ENCODE peak calls at places on chromosomes 2 and 18, in five cellular contexts. One of them, this sample, is unnamed.
A peak's percentile ranks its signal among the peaks of the same experiment; 100 is the strongest.

GRCh38 chr2:240839152-240840143 is 19.4 kb upstream of the KIF1A start:
- ATAC-seq in T-helper 17 cell: no peak
- ATAC-seq in activated CD8-positive, alpha-beta T cell treated with anti-CD3 and anti-CD28 coated beads, Interleukin-2, amount 10 ng/mL, durations not matched to agents 7 days and 5 days: no peak
- ATAC-seq in foreskin keratinocyte: no peak
- ATAC-seq in Panc1: peak; percentile 15
- ATAC-seq in this sample: no peak

GRCh38 chr2:36173760-36174362 is 181.7 kb upstream of the CRIM1 start:
- ATAC-seq in T-helper 17 cell: no peak
- ATAC-seq in foreskin keratinocyte: peak; percentile 50
- ATAC-seq in Panc1: peak; percentile 82
- ATAC-seq in activated CD8-positive, alpha-beta T cell treated with anti-CD3 and anti-CD28 coated beads, Interleukin-2, amount 10 ng/mL, durations not matched to agents 7 days and 5 days: no peak
- ATAC-seq in this sample: no peak

GRCh38 chr2:26300234-26300641 is 45.7 kb upstream of the SELENOI start:
- ATAC-seq in Panc1: no peak
- ATAC-seq in foreskin keratinocyte: peak; percentile 51
- ATAC-seq in activated CD8-positive, alpha-beta T cell treated with anti-CD3 and anti-CD28 coated beads, Interleukin-2, amount 10 ng/mL, durations not matched to agents 7 days and 5 days: peak; percentile 15
- ATAC-seq in T-helper 17 cell: peak; percentile 57
- ATAC-seq in this sample: no peak

GRCh38 chr2:111675419-111676194 is 208.4 kb downstream of the ANAPC1 start:
- ATAC-seq in T-helper 17 cell: no peak
- ATAC-seq in foreskin keratinocyte: no peak
- ATAC-seq in activated CD8-positive, alpha-beta T cell treated with anti-CD3 and anti-CD28 coated beads, Interleukin-2, amount 10 ng/mL, durations not matched to agents 7 days and 5 days: no peak
- ATAC-seq in Panc1: no peak
- ATAC-seq in this sample: no peak

GRCh38 chr18:34990571-34990970 is 50.6 kb upstream of the MAPRE2 start:
- ATAC-seq in foreskin keratinocyte: peak; percentile 11
- ATAC-seq in T-helper 17 cell: no peak
- ATAC-seq in Panc1: no peak
- ATAC-seq in activated CD8-positive, alpha-beta T cell treated with anti-CD3 and anti-CD28 coated beads, Interleukin-2, amount 10 ng/mL, durations not matched to agents 7 days and 5 days: no peak
- ATAC-seq in this sample: peak; percentile 82

GRCh38 chr2:224934542-224935188 is 107.6 kb downstream of the DOCK10 start:
- ATAC-seq in Panc1: no peak
- ATAC-seq in T-helper 17 cell: no peak
- ATAC-seq in foreskin keratinocyte: no peak
- ATAC-seq in activated CD8-positive, alpha-beta T cell treated with anti-CD3 and anti-CD28 coated beads, Interleukin-2, amount 10 ng/mL, durations not matched to agents 7 days and 5 days: no peak
- ATAC-seq in this sample: no peak

GRCh38 chr2:176534798-176535479 is 265.7 kb downstream of the MTX2 start:
- ATAC-seq in foreskin keratinocyte: peak; percentile 72
- ATAC-seq in T-helper 17 cell: no peak
- ATAC-seq in Panc1: no peak
- ATAC-seq in activated CD8-positive, alpha-beta T cell treated with anti-CD3 and anti-CD28 coated beads, Interleukin-2, amount 10 ng/mL, durations not matched to agents 7 days and 5 days: no peak
- ATAC-seq in this sample: no peak

GRCh38 chr18:63409301-63409700 is 13.0 kb downstream of the VPS4B start:
- ATAC-seq in activated CD8-positive, alpha-beta T cell treated with anti-CD3 and anti-CD28 coated beads, Interleukin-2, amount 10 ng/mL, durations not matched to agents 7 days and 5 days: peak; percentile 47
- ATAC-seq in foreskin keratinocyte: peak; percentile 34
- ATAC-seq in T-helper 17 cell: peak; percentile 57
- ATAC-seq in Panc1: no peak
- ATAC-seq in this sample: no peak

GRCh38 chr2:231541605-231542509 is 11.6 kb upstream of the NMUR1 start:
- ATAC-seq in T-helper 17 cell: no peak
- ATAC-seq in activated CD8-positive, alpha-beta T cell treated with anti-CD3 and anti-CD28 coated beads, Interleukin-2, amount 10 ng/mL, durations not matched to agents 7 days and 5 days: no peak
- ATAC-seq in Panc1: no peak
- ATAC-seq in foreskin keratinocyte: no peak
- ATAC-seq in this sample: no peak

GRCh38 chr2:46521215-46521683 is 41.9 kb downstream of the TMEM247 start:
- ATAC-seq in foreskin keratinocyte: no peak
- ATAC-seq in T-helper 17 cell: peak; percentile 40
- ATAC-seq in activated CD8-positive, alpha-beta T cell treated with anti-CD3 and anti-CD28 coated beads, Interleukin-2, amount 10 ng/mL, durations not matched to agents 7 days and 5 days: no peak
- ATAC-seq in Panc1: no peak
- ATAC-seq in this sample: no peak

GRCh38 chr2:188852752-188853151 is 121.4 kb upstream of the COL3A1 start:
- ATAC-seq in activated CD8-positive, alpha-beta T cell treated with anti-CD3 and anti-CD28 coated beads, Interleukin-2, amount 10 ng/mL, durations not matched to agents 7 days and 5 days: no peak
- ATAC-seq in T-helper 17 cell: no peak
- ATAC-seq in Panc1: no peak
- ATAC-seq in foreskin keratinocyte: no peak
- ATAC-seq in this sample: peak; percentile 14

GRCh38 chr2:65639156-65639876 is 206.9 kb upstream of the SPRED2 start:
- ATAC-seq in foreskin keratinocyte: peak; percentile 41
- ATAC-seq in Panc1: peak; percentile 28
- ATAC-seq in T-helper 17 cell: no peak
- ATAC-seq in activated CD8-positive, alpha-beta T cell treated with anti-CD3 and anti-CD28 coated beads, Interleukin-2, amount 10 ng/mL, durations not matched to agents 7 days and 5 days: no peak
- ATAC-seq in this sample: peak; percentile 56

GRCh38 chr2:178280261-178280852 is 86.0 kb downstream of the OSBPL6 start:
- ATAC-seq in Panc1: peak; percentile 42
- ATAC-seq in activated CD8-positive, alpha-beta T cell treated with anti-CD3 and anti-CD28 coated beads, Interleukin-2, amount 10 ng/mL, durations not matched to agents 7 days and 5 days: peak; percentile 55
- ATAC-seq in T-helper 17 cell: peak; percentile 70
- ATAC-seq in foreskin keratinocyte: peak; percentile 37
- ATAC-seq in this sample: peak; percentile 50

GRCh38 chr2:112048887-112049286 is 6.2 kb upstream of the TMEM87B start:
- ATAC-seq in activated CD8-positive, alpha-beta T cell treated with anti-CD3 and anti-CD28 coated beads, Interleukin-2, amount 10 ng/mL, durations not matched to agents 7 days and 5 days: peak; percentile 61
- ATAC-seq in foreskin keratinocyte: no peak
- ATAC-seq in T-helper 17 cell: peak; percentile 86
- ATAC-seq in Panc1: peak; percentile 71
- ATAC-seq in this sample: peak; percentile 90

GRCh38 chr18:63111549-63112402 is 207.8 kb downstream of the BCL2 start:
- ATAC-seq in Panc1: no peak
- ATAC-seq in activated CD8-positive, alpha-beta T cell treated with anti-CD3 and anti-CD28 coated beads, Interleukin-2, amount 10 ng/mL, durations not matched to agents 7 days and 5 days: peak; percentile 31
- ATAC-seq in foreskin keratinocyte: no peak
- ATAC-seq in T-helper 17 cell: no peak
- ATAC-seq in this sample: peak; percentile 28

GRCh38 chr2:215486973-215487372 is 51.1 kb upstream of the FN1 start:
- ATAC-seq in Panc1: no peak
- ATAC-seq in T-helper 17 cell: no peak
- ATAC-seq in foreskin keratinocyte: peak; percentile 78
- ATAC-seq in activated CD8-positive, alpha-beta T cell treated with anti-CD3 and anti-CD28 coated beads, Interleukin-2, amount 10 ng/mL, durations not matched to agents 7 days and 5 days: no peak
- ATAC-seq in this sample: no peak

GRCh38 chr2:184765048-184765881 is 166.9 kb downstream of the ZNF804A start:
- ATAC-seq in foreskin keratinocyte: no peak
- ATAC-seq in activated CD8-positive, alpha-beta T cell treated with anti-CD3 and anti-CD28 coated beads, Interleukin-2, amount 10 ng/mL, durations not matched to agents 7 days and 5 days: no peak
- ATAC-seq in T-helper 17 cell: no peak
- ATAC-seq in Panc1: no peak
- ATAC-seq in this sample: peak; percentile 34

GRCh38 chr2:193891021-193891420 is 1696.3 kb upstream of the TMEFF2 start:
- ATAC-seq in activated CD8-positive, alpha-beta T cell treated with anti-CD3 and anti-CD28 coated beads, Interleukin-2, amount 10 ng/mL, durations not matched to agents 7 days and 5 days: no peak
- ATAC-seq in Panc1: no peak
- ATAC-seq in foreskin keratinocyte: no peak
- ATAC-seq in T-helper 17 cell: no peak
- ATAC-seq in this sample: no peak

GRCh38 chr2:237072067-237072931 is 13.4 kb upstream of the COPS8 start:
- ATAC-seq in activated CD8-positive, alpha-beta T cell treated with anti-CD3 and anti-CD28 coated beads, Interleukin-2, amount 10 ng/mL, durations not matched to agents 7 days and 5 days: no peak
- ATAC-seq in T-helper 17 cell: peak; percentile 57
- ATAC-seq in foreskin keratinocyte: peak; percentile 59
- ATAC-seq in Panc1: peak; percentile 70
- ATAC-seq in this sample: peak; percentile 88

GRCh38 chr2:158507141-158507540 is 50.4 kb downstream of the PKP4 start:
- ATAC-seq in activated CD8-positive, alpha-beta T cell treated with anti-CD3 and anti-CD28 coated beads, Interleukin-2, amount 10 ng/mL, durations not matched to agents 7 days and 5 days: no peak
- ATAC-seq in Panc1: no peak
- ATAC-seq in T-helper 17 cell: no peak
- ATAC-seq in foreskin keratinocyte: peak; percentile 41
- ATAC-seq in this sample: no peak

GRCh38 chr2:96870631-96871255 is 863 bp upstream of the SEMA4C start:
- ATAC-seq in Panc1: peak; percentile 18
- ATAC-seq in activated CD8-positive, alpha-beta T cell treated with anti-CD3 and anti-CD28 coated beads, Interleukin-2, amount 10 ng/mL, durations not matched to agents 7 days and 5 days: peak; percentile 56
- ATAC-seq in T-helper 17 cell: peak; percentile 72
- ATAC-seq in foreskin keratinocyte: no peak
- ATAC-seq in this sample: no peak

GRCh38 chr2:239911630-239912071 is 113.5 kb downstream of the NDUFA10 start:
- ATAC-seq in foreskin keratinocyte: no peak
- ATAC-seq in activated CD8-positive, alpha-beta T cell treated with anti-CD3 and anti-CD28 coated beads, Interleukin-2, amount 10 ng/mL, durations not matched to agents 7 days and 5 days: no peak
- ATAC-seq in Panc1: no peak
- ATAC-seq in T-helper 17 cell: no peak
- ATAC-seq in this sample: no peak

GRCh38 chr2:27501042-27501441 is 4.4 kb downstream of the GCKR start:
- ATAC-seq in T-helper 17 cell: no peak
- ATAC-seq in foreskin keratinocyte: peak; percentile 34
- ATAC-seq in Panc1: no peak
- ATAC-seq in activated CD8-positive, alpha-beta T cell treated with anti-CD3 and anti-CD28 coated beads, Interleukin-2, amount 10 ng/mL, durations not matched to agents 7 days and 5 days: no peak
- ATAC-seq in this sample: no peak

GRCh38 chr2:127401757-127402695 is 14.3 kb upstream of the MAP3K2 start:
- ATAC-seq in activated CD8-positive, alpha-beta T cell treated with anti-CD3 and anti-CD28 coated beads, Interleukin-2, amount 10 ng/mL, durations not matched to agents 7 days and 5 days: no peak
- ATAC-seq in Panc1: no peak
- ATAC-seq in foreskin keratinocyte: peak; percentile 57
- ATAC-seq in T-helper 17 cell: no peak
- ATAC-seq in this sample: peak; percentile 15

GRCh38 chr2:179604638-179605037 is 256.8 kb downstream of the ZNF385B start:
- ATAC-seq in foreskin keratinocyte: no peak
- ATAC-seq in activated CD8-positive, alpha-beta T cell treated with anti-CD3 and anti-CD28 coated beads, Interleukin-2, amount 10 ng/mL, durations not matched to agents 7 days and 5 days: no peak
- ATAC-seq in Panc1: no peak
- ATAC-seq in T-helper 17 cell: no peak
- ATAC-seq in this sample: no peak

GRCh38 chr18:54671291-54671881 is 80.3 kb downstream of the DYNAP start:
- ATAC-seq in Panc1: no peak
- ATAC-seq in foreskin keratinocyte: peak; percentile 20
- ATAC-seq in T-helper 17 cell: no peak
- ATAC-seq in activated CD8-positive, alpha-beta T cell treated with anti-CD3 and anti-CD28 coated beads, Interleukin-2, amount 10 ng/mL, durations not matched to agents 7 days and 5 days: no peak
- ATAC-seq in this sample: peak; percentile 26

GRCh38 chr2:27441226-27441926 is 805 bp upstream of the KRTCAP3 start:
- ATAC-seq in activated CD8-positive, alpha-beta T cell treated with anti-CD3 and anti-CD28 coated beads, Interleukin-2, amount 10 ng/mL, durations not matched to agents 7 days and 5 days: no peak
- ATAC-seq in Panc1: peak; percentile 27
- ATAC-seq in foreskin keratinocyte: no peak
- ATAC-seq in T-helper 17 cell: no peak
- ATAC-seq in this sample: no peak

GRCh38 chr2:15963977-15964670 is 23.8 kb downstream of the MYCN start:
- ATAC-seq in Panc1: no peak
- ATAC-seq in T-helper 17 cell: no peak
- ATAC-seq in activated CD8-positive, alpha-beta T cell treated with anti-CD3 and anti-CD28 coated beads, Interleukin-2, amount 10 ng/mL, durations not matched to agents 7 days and 5 days: no peak
- ATAC-seq in foreskin keratinocyte: no peak
- ATAC-seq in this sample: no peak

GRCh38 chr2:149972039-149972438 is 384.5 kb upstream of the MMADHC start:
- ATAC-seq in Panc1: no peak
- ATAC-seq in activated CD8-positive, alpha-beta T cell treated with anti-CD3 and anti-CD28 coated beads, Interleukin-2, amount 10 ng/mL, durations not matched to agents 7 days and 5 days: no peak
- ATAC-seq in foreskin keratinocyte: no peak
- ATAC-seq in T-helper 17 cell: no peak
- ATAC-seq in this sample: no peak

GRCh38 chr2:232870766-232871371 is 805 bp downstream of the SNORC start:
- ATAC-seq in activated CD8-positive, alpha-beta T cell treated with anti-CD3 and anti-CD28 coated beads, Interleukin-2, amount 10 ng/mL, durations not matched to agents 7 days and 5 days: no peak
- ATAC-seq in T-helper 17 cell: no peak
- ATAC-seq in foreskin keratinocyte: no peak
- ATAC-seq in Panc1: no peak
- ATAC-seq in this sample: no peak

GRCh38 chr2:106184394-106184793 is 9.7 kb downstream of the UXS1 start:
- ATAC-seq in T-helper 17 cell: no peak
- ATAC-seq in Panc1: no peak
- ATAC-seq in foreskin keratinocyte: no peak
- ATAC-seq in activated CD8-positive, alpha-beta T cell treated with anti-CD3 and anti-CD28 coated beads, Interleukin-2, amount 10 ng/mL, durations not matched to agents 7 days and 5 days: peak; percentile 48
- ATAC-seq in this sample: no peak

GRCh38 chr18:12027046-12027445 is 45.7 kb downstream of the IMPA2 start:
- ATAC-seq in Panc1: no peak
- ATAC-seq in foreskin keratinocyte: peak; percentile 70
- ATAC-seq in activated CD8-positive, alpha-beta T cell treated with anti-CD3 and anti-CD28 coated beads, Interleukin-2, amount 10 ng/mL, durations not matched to agents 7 days and 5 days: no peak
- ATAC-seq in T-helper 17 cell: no peak
- ATAC-seq in this sample: no peak

GRCh38 chr2:237693281-237694039 is 66.1 kb downstream of the LRRFIP1 start:
- ATAC-seq in activated CD8-positive, alpha-beta T cell treated with anti-CD3 and anti-CD28 coated beads, Interleukin-2, amount 10 ng/mL, durations not matched to agents 7 days and 5 days: no peak
- ATAC-seq in Panc1: no peak
- ATAC-seq in T-helper 17 cell: no peak
- ATAC-seq in foreskin keratinocyte: peak; percentile 45
- ATAC-seq in this sample: peak; percentile 3

GRCh38 chr2:164114937-164115336 is 379.1 kb upstream of the FIGN start:
- ATAC-seq in foreskin keratinocyte: no peak
- ATAC-seq in T-helper 17 cell: no peak
- ATAC-seq in Panc1: no peak
- ATAC-seq in activated CD8-positive, alpha-beta T cell treated with anti-CD3 and anti-CD28 coated beads, Interleukin-2, amount 10 ng/mL, durations not matched to agents 7 days and 5 days: no peak
- ATAC-seq in this sample: no peak

GRCh38 chr2:236969767-236970655 is 115.7 kb upstream of the COPS8 start:
- ATAC-seq in activated CD8-positive, alpha-beta T cell treated with anti-CD3 and anti-CD28 coated beads, Interleukin-2, amount 10 ng/mL, durations not matched to agents 7 days and 5 days: peak; percentile 43
- ATAC-seq in Panc1: no peak
- ATAC-seq in foreskin keratinocyte: peak; percentile 18
- ATAC-seq in T-helper 17 cell: peak; percentile 41
- ATAC-seq in this sample: no peak

GRCh38 chr2:97761192-97761591 is 47.8 kb downstream of the ZAP70 start:
- ATAC-seq in activated CD8-positive, alpha-beta T cell treated with anti-CD3 and anti-CD28 coated beads, Interleukin-2, amount 10 ng/mL, durations not matched to agents 7 days and 5 days: peak; percentile 76
- ATAC-seq in foreskin keratinocyte: no peak
- ATAC-seq in Panc1: no peak
- ATAC-seq in T-helper 17 cell: peak; percentile 76
- ATAC-seq in this sample: no peak

GRCh38 chr2:9693138-9693520 is 62.3 kb upstream of the YWHAQ start:
- ATAC-seq in Panc1: no peak
- ATAC-seq in T-helper 17 cell: peak; percentile 35
- ATAC-seq in activated CD8-positive, alpha-beta T cell treated with anti-CD3 and anti-CD28 coated beads, Interleukin-2, amount 10 ng/mL, durations not matched to agents 7 days and 5 days: no peak
- ATAC-seq in foreskin keratinocyte: peak; percentile 89
- ATAC-seq in this sample: peak; percentile 95

GRCh38 chr18:34901299-34901698 is 139.9 kb upstream of the MAPRE2 start:
- ATAC-seq in Panc1: no peak
- ATAC-seq in activated CD8-positive, alpha-beta T cell treated with anti-CD3 and anti-CD28 coated beads, Interleukin-2, amount 10 ng/mL, durations not matched to agents 7 days and 5 days: no peak
- ATAC-seq in T-helper 17 cell: no peak
- ATAC-seq in foreskin keratinocyte: no peak
- ATAC-seq in this sample: no peak

GRCh38 chr2:217868911-217869334 is 133.9 kb downstream of the TNS1 start:
- ATAC-seq in activated CD8-positive, alpha-beta T cell treated with anti-CD3 and anti-CD28 coated beads, Interleukin-2, amount 10 ng/mL, durations not matched to agents 7 days and 5 days: no peak
- ATAC-seq in T-helper 17 cell: no peak
- ATAC-seq in foreskin keratinocyte: peak; percentile 38
- ATAC-seq in Panc1: no peak
- ATAC-seq in this sample: peak; percentile 44

GRCh38 chr2:232838406-232838874 is 31.6 kb upstream of the SNORC start:
- ATAC-seq in activated CD8-positive, alpha-beta T cell treated with anti-CD3 and anti-CD28 coated beads, Interleukin-2, amount 10 ng/mL, durations not matched to agents 7 days and 5 days: peak; percentile 96
- ATAC-seq in foreskin keratinocyte: peak; percentile 64
- ATAC-seq in Panc1: peak; percentile 75
- ATAC-seq in T-helper 17 cell: peak; percentile 92
- ATAC-seq in this sample: peak; percentile 68